ENCODE peak calls at places on chromosomes 13 and 19, in four cellular contexts. One of them, this sample, is unnamed.

GRCh38 chr19:2555422-2556220 is 79.7 kb downstream of the GADD45B start:
- DNase-seq in A549: no peak
- DNase-seq in body of pancreas: no peak
- DNase-seq in H9: no peak
- DNase-seq in this sample: no peak

GRCh38 chr13:97224544-97225324 is 2.6 kb downstream of the MBNL2 start:
- DNase-seq in A549: no peak
- DNase-seq in body of pancreas: peak
- DNase-seq in H9: no peak
- DNase-seq in this sample: no peak

GRCh38 chr19:39951686-39952085 is 17.3 kb upstream of the FCGBP start:
- DNase-seq in A549: peak
- DNase-seq in body of pancreas: no peak
- DNase-seq in H9: no peak
- DNase-seq in this sample: no peak

GRCh38 chr13:46160474-46161066 is 21.4 kb downstream of the LCP1 start:
- DNase-seq in A549: peak
- DNase-seq in body of pancreas: no peak
- DNase-seq in H9: no peak
- DNase-seq in this sample: no peak

GRCh38 chr19:39474139-39474620 is 6.5 kb upstream of the TIMM50 start:
- DNase-seq in A549: peak
- DNase-seq in body of pancreas: peak
- DNase-seq in H9: peak
- DNase-seq in this sample: peak

GRCh38 chr13:47594833-47595232 is 406.2 kb downstream of the SUCLA2 start:
- DNase-seq in A549: no peak
- DNase-seq in body of pancreas: no peak
- DNase-seq in H9: peak
- DNase-seq in this sample: no peak

GRCh38 chr19:737591-738093 is 13.3 kb upstream of the MISP start:
- DNase-seq in A549: peak
- DNase-seq in body of pancreas: peak
- DNase-seq in H9: peak
- DNase-seq in this sample: peak

GRCh38 chr19:46731007-46731501 is 14.1 kb upstream of the PRKD2 start:
- DNase-seq in A549: peak
- DNase-seq in body of pancreas: no peak
- DNase-seq in H9: no peak
- DNase-seq in this sample: peak

GRCh38 chr13:90414691-90415596 is 932.5 kb upstream of the MIR17HG start:
- DNase-seq in A549: peak
- DNase-seq in body of pancreas: no peak
- DNase-seq in H9: no peak
- DNase-seq in this sample: no peak

GRCh38 chr13:37806666-37807065 is 62.9 kb downstream of the TRPC4 start:
- DNase-seq in A549: no peak
- DNase-seq in body of pancreas: no peak
- DNase-seq in H9: no peak
- DNase-seq in this sample: no peak

GRCh38 chr19:3342246-3342645 is 24.1 kb upstream of the NFIC start:
- DNase-seq in A549: no peak
- DNase-seq in body of pancreas: no peak
- DNase-seq in H9: no peak
- DNase-seq in this sample: no peak

GRCh38 chr19:32336259-32337111 is 8.9 kb upstream of the ZNF507 start:
- DNase-seq in A549: no peak
- DNase-seq in body of pancreas: no peak
- DNase-seq in H9: no peak
- DNase-seq in this sample: no peak

GRCh38 chr19:14563989-14564650 is 7.7 kb downstream of the NDUFB7 start:
- DNase-seq in A549: peak
- DNase-seq in body of pancreas: no peak
- DNase-seq in H9: peak
- DNase-seq in this sample: no peak

GRCh38 chr13:41465215-41465907 is 8.0 kb downstream of the RGCC start:
- DNase-seq in A549: no peak
- DNase-seq in body of pancreas: no peak
- DNase-seq in H9: no peak
- DNase-seq in this sample: peak

GRCh38 chr19:11384778-11385129 is 640 bp upstream of the EPOR start:
- DNase-seq in A549: no peak
- DNase-seq in body of pancreas: no peak
- DNase-seq in H9: no peak
- DNase-seq in this sample: no peak

GRCh38 chr13:20974981-20975585 is 72.5 kb upstream of the XPO4 start:
- DNase-seq in A549: no peak
- DNase-seq in body of pancreas: no peak
- DNase-seq in H9: no peak
- DNase-seq in this sample: no peak

GRCh38 chr13:112824429-112824828 is 134.6 kb downstream of the ATP11A start:
- DNase-seq in A549: no peak
- DNase-seq in body of pancreas: no peak
- DNase-seq in H9: no peak
- DNase-seq in this sample: no peak

GRCh38 chr13:70457474-70457873 is 349.2 kb upstream of the KLHL1 start:
- DNase-seq in A549: no peak
- DNase-seq in body of pancreas: no peak
- DNase-seq in H9: no peak
- DNase-seq in this sample: no peak

GRCh38 chr13:76512676-76513277 is 373.4 kb downstream of the KCTD12 start:
- DNase-seq in A549: no peak
- DNase-seq in body of pancreas: no peak
- DNase-seq in H9: no peak
- DNase-seq in this sample: no peak

GRCh38 chr13:94249512-94249911 is 230.0 kb downstream of the DCT start:
- DNase-seq in A549: no peak
- DNase-seq in body of pancreas: no peak
- DNase-seq in H9: no peak
- DNase-seq in this sample: no peak

GRCh38 chr13:72565893-72566292 is 161.5 kb downstream of the MZT1 start:
- DNase-seq in A549: no peak
- DNase-seq in body of pancreas: no peak
- DNase-seq in H9: no peak
- DNase-seq in this sample: no peak

GRCh38 chr19:13159713-13160112 is 9.5 kb downstream of the IER2 start:
- DNase-seq in A549: no peak
- DNase-seq in body of pancreas: no peak
- DNase-seq in H9: no peak
- DNase-seq in this sample: no peak

GRCh38 chr19:22257381-22257780 is 28.9 kb upstream of the ZNF729 start:
- DNase-seq in A549: no peak
- DNase-seq in body of pancreas: no peak
- DNase-seq in H9: no peak
- DNase-seq in this sample: no peak

GRCh38 chr13:101474419-101474957 is 22.0 kb downstream of the ITGBL1 start:
- DNase-seq in A549: no peak
- DNase-seq in body of pancreas: no peak
- DNase-seq in H9: peak
- DNase-seq in this sample: no peak

GRCh38 chr19:2648528-2648937 is 54.0 kb downstream of the GNG7 start:
- DNase-seq in A549: peak
- DNase-seq in body of pancreas: peak
- DNase-seq in H9: peak
- DNase-seq in this sample: peak

GRCh38 chr13:46572758-46573384 is 19.9 kb downstream of the LRCH1 start:
- DNase-seq in A549: no peak
- DNase-seq in body of pancreas: no peak
- DNase-seq in H9: no peak
- DNase-seq in this sample: no peak

GRCh38 chr19:5360003-5360820 is 19.6 kb upstream of the PTPRS start:
- DNase-seq in A549: no peak
- DNase-seq in body of pancreas: no peak
- DNase-seq in H9: no peak
- DNase-seq in this sample: no peak

GRCh38 chr13:106277483-106278154 is 257.8 kb downstream of the EFNB2 start:
- DNase-seq in A549: no peak
- DNase-seq in body of pancreas: no peak
- DNase-seq in H9: no peak
- DNase-seq in this sample: no peak

GRCh38 chr19:33052352-33052972 is 12.2 kb downstream of the RHPN2 start:
- DNase-seq in A549: no peak
- DNase-seq in body of pancreas: no peak
- DNase-seq in H9: no peak
- DNase-seq in this sample: no peak

GRCh38 chr13:27830010-27830409 is 37.7 kb downstream of the GSX1 start:
- DNase-seq in A549: peak
- DNase-seq in body of pancreas: peak
- DNase-seq in H9: peak
- DNase-seq in this sample: peak

GRCh38 chr13:112067121-112067741 is at the start of gene SOX1:
- DNase-seq in A549: no peak
- DNase-seq in body of pancreas: no peak
- DNase-seq in H9: peak
- DNase-seq in this sample: peak

GRCh38 chr13:62643007-62643483 is 1227.4 kb upstream of the PCDH20 start:
- DNase-seq in A549: no peak
- DNase-seq in body of pancreas: no peak
- DNase-seq in H9: no peak
- DNase-seq in this sample: no peak

GRCh38 chr13:23618341-23618740 is 48.1 kb downstream of the TNFRSF19 start:
- DNase-seq in A549: peak
- DNase-seq in body of pancreas: no peak
- DNase-seq in H9: no peak
- DNase-seq in this sample: no peak

GRCh38 chr19:29923653-29924052 is 18.4 kb upstream of the URI1 start:
- DNase-seq in A549: no peak
- DNase-seq in body of pancreas: no peak
- DNase-seq in H9: no peak
- DNase-seq in this sample: no peak

GRCh38 chr13:98749501-98749900 is 3.0 kb downstream of the SLC15A1 start:
- DNase-seq in A549: no peak
- DNase-seq in body of pancreas: no peak
- DNase-seq in H9: no peak
- DNase-seq in this sample: no peak

GRCh38 chr19:31149306-31149975 is 199.8 kb downstream of the TSHZ3 start:
- DNase-seq in A549: no peak
- DNase-seq in body of pancreas: no peak
- DNase-seq in H9: no peak
- DNase-seq in this sample: no peak

GRCh38 chr19:56314018-56314583 is 538 bp downstream of the ZSCAN5A start:
- DNase-seq in A549: peak
- DNase-seq in body of pancreas: no peak
- DNase-seq in H9: no peak
- DNase-seq in this sample: no peak

GRCh38 chr13:112702983-112703379 is 13.1 kb downstream of the ATP11A start:
- DNase-seq in A549: no peak
- DNase-seq in body of pancreas: no peak
- DNase-seq in H9: no peak
- DNase-seq in this sample: peak

GRCh38 chr13:90455861-90456260 is 891.6 kb upstream of the MIR17HG start:
- DNase-seq in A549: no peak
- DNase-seq in body of pancreas: no peak
- DNase-seq in H9: no peak
- DNase-seq in this sample: no peak

GRCh38 chr13:110705826-110706569 is at the start of gene CARS2:
- DNase-seq in A549: peak
- DNase-seq in body of pancreas: peak
- DNase-seq in H9: peak
- DNase-seq in this sample: peak
- TF ChIP-seq CTCF in A549: no peak
- TF ChIP-seq CTCF in body of pancreas: no peak
- TF ChIP-seq CTCF in H9: no peak
- TF ChIP-seq CTCF in this sample: peak

GRCh38 chr19:35714601-35715354 is 3.0 kb upstream of the KMT2B start:
- DNase-seq in A549: peak
- DNase-seq in body of pancreas: no peak
- DNase-seq in H9: peak
- DNase-seq in this sample: no peak
- TF ChIP-seq CTCF in A549: no peak
- TF ChIP-seq CTCF in body of pancreas: no peak
- TF ChIP-seq CTCF in H9: peak
- TF ChIP-seq CTCF in this sample: no peak

GRCh38 chr13:110797230-110797877 is 83.9 kb downstream of the ING1 start:
- DNase-seq in A549: no peak
- DNase-seq in body of pancreas: no peak
- DNase-seq in H9: no peak
- DNase-seq in this sample: no peak
- TF ChIP-seq CTCF in A549: no peak
- TF ChIP-seq CTCF in body of pancreas: no peak
- TF ChIP-seq CTCF in H9: no peak
- TF ChIP-seq CTCF in this sample: no peak

GRCh38 chr19:18230941-18231734 is 4.9 kb upstream of the PDE4C start:
- DNase-seq in A549: peak
- DNase-seq in body of pancreas: no peak
- DNase-seq in H9: no peak
- DNase-seq in this sample: no peak

GRCh38 chr19:18227781-18228271 is 1.6 kb upstream of the PDE4C start:
- DNase-seq in A549: no peak
- DNase-seq in body of pancreas: no peak
- DNase-seq in H9: no peak
- DNase-seq in this sample: no peak

GRCh38 chr19:18231775-18232174 is 5.5 kb upstream of the PDE4C start:
- DNase-seq in A549: no peak
- DNase-seq in body of pancreas: no peak
- DNase-seq in H9: no peak
- DNase-seq in this sample: no peak

GRCh38 chr19:18229915-18230314 is 3.7 kb upstream of the PDE4C start:
- DNase-seq in A549: no peak
- DNase-seq in body of pancreas: no peak
- DNase-seq in H9: no peak
- DNase-seq in this sample: no peak

DNA sequence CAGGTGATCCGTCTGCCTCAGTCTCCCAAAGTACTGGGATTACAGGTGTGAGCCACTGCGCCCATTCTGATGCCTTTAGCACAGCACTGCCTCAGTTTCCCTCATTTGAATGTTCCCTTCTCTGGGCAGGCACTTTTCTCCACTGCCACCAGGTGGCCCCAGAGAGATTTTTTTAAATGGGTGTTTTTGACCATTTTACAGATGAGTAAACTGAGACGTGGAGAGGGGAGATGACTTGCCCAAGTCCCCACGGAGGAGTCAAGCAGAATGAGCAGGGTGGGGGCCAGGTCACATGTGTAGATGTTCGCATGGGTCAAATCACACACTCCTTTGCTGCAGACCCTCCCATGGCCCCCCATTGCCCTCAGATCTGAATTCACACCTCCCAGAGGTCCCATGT is 3.2 kb upstream of the PDE4C start:
- DNase-seq in A549: no peak
- DNase-seq in body of pancreas: no peak
- DNase-seq in H9: no peak
- DNase-seq in this sample: no peak
- TF ChIP-seq CTCF in A549: peak
- TF ChIP-seq CTCF in body of pancreas: no peak
- TF ChIP-seq CTCF in H9: peak
- TF ChIP-seq CTCF in this sample: peak